ENCODE peak calls at places on chromosomes 12 and 14, in nine cellular contexts. A, Q, S, R, O, E, U, N and L are unnamed samples.

GRCh38 chr14:105313381-105314286 is 914 bp upstream of the PACS2 start:
- DNase-seq in N (no peak), O (no peak), Q (no peak), R (peak; percentile 36), A (no peak), U (no peak), E (peak; percentile 45), S (no peak), L (no peak)

GRCh38 chr12:46402451-46402850 is 29.9 kb upstream of the SLC38A2 start:
- DNase-seq in E (peak; percentile 52), R (no peak), N (no peak), O (peak; percentile 80), A (peak; percentile 81), U (peak; percentile 55), S (peak; percentile 98), Q (no peak), L (no peak)

GRCh38 chr14:70052990-70053389 is 135.8 kb downstream of the SLC8A3 start:
- DNase-seq in E (no peak), U (peak; percentile 22), N (no peak), A (peak; percentile 28), Q (no peak), R (peak; percentile 14), O (peak; percentile 40), S (peak; percentile 38), L (peak; percentile 56)

GRCh38 chr12:77953515-77953914 is 122.8 kb downstream of the NAV3 start:
- DNase-seq in U (no peak), E (no peak), R (no peak), Q (no peak), A (no peak), S (no peak), O (no peak), N (no peak), L (no peak)

GRCh38 chr14:67673451-67673850 is 981 bp downstream of the VTI1B start:
- DNase-seq in N (no peak), U (no peak), S (peak; percentile 23), O (peak; percentile 72), R (no peak), E (no peak), Q (no peak), A (peak; percentile 31), L (no peak)

GRCh38 chr14:33375781-33376180 is 437.1 kb downstream of the NPAS3 start:
- DNase-seq in E (no peak), O (no peak), Q (no peak), U (no peak), A (no peak), S (peak; percentile 14), R (no peak), N (no peak), L (no peak)

GRCh38 chr14:66104486-66104885 is 381.7 kb upstream of the CCDC196 start:
- DNase-seq in O (no peak), N (no peak), Q (no peak), S (no peak), A (no peak), R (no peak), U (no peak), E (no peak), L (peak; percentile 58)

GRCh38 chr14:100438678-100439592 is 115.8 kb downstream of the SLC25A47 start:
- DNase-seq in Q (no peak), U (peak; percentile 95), R (no peak), S (peak; percentile 88), N (peak; percentile 83), A (peak; percentile 89), E (no peak), O (peak; percentile 96), L (no peak)

GRCh38 chr12:132478845-132479244 is 11.1 kb upstream of the FBRSL1 start:
- DNase-seq in S (no peak), N (no peak), E (no peak), O (peak; percentile 55), R (no peak), A (no peak), Q (no peak), U (no peak), L (no peak)

GRCh38 chr14:95059126-95059525 is 98.2 kb downstream of the DICER1 start:
- DNase-seq in S (no peak), A (no peak), R (no peak), N (no peak), U (no peak), O (no peak), Q (no peak), E (no peak), L (peak; percentile 85)

GRCh38 chr12:94027561-94027960 is 120.8 kb upstream of the PLXNC1 start:
- DNase-seq in Q (no peak), S (no peak), N (no peak), E (no peak), A (no peak), U (no peak), O (no peak), R (no peak), L (no peak)

GRCh38 chr12:109764776-109765492 is 51.3 kb downstream of the FAM222A start:
- DNase-seq in S (no peak), R (no peak), U (no peak), Q (no peak), O (no peak), E (no peak), A (no peak), N (no peak), L (no peak)

GRCh38 chr14:49477576-49477975 is 108.6 kb downstream of the RPS29 start:
- DNase-seq in E (no peak), Q (no peak), S (no peak), A (no peak), U (no peak), N (no peak), O (no peak), R (no peak), L (no peak)

GRCh38 chr14:44149597-44149996 is 357.5 kb downstream of the FSCB start:
- DNase-seq in N (no peak), E (no peak), Q (no peak), A (no peak), O (peak; percentile 66), S (no peak), U (peak; percentile 28), R (peak; percentile 0), L (peak; percentile 3)

GRCh38 chr12:16163891-16164290 is 113.6 kb downstream of the SLC15A5 start:
- DNase-seq in E (no peak), A (no peak), U (no peak), N (no peak), O (no peak), Q (no peak), S (peak; percentile 50), R (no peak), L (no peak)

GRCh38 chr14:53151867-53152626 is 1.1 kb downstream of the DDHD1 start:
- DNase-seq in N (no peak), E (peak; percentile 35), A (peak; percentile 35), O (peak; percentile 75), Q (peak; percentile 52), R (peak; percentile 78), S (peak; percentile 46), U (peak; percentile 63), L (peak; percentile 69)

GRCh38 chr14:22572562-22573058 is 16.4 kb downstream of the DAD1 start:
- DNase-seq in S (peak; percentile 30), R (no peak), E (no peak), N (no peak), U (no peak), O (peak; percentile 25), A (peak; percentile 54), Q (no peak), L (no peak)

DNA sequence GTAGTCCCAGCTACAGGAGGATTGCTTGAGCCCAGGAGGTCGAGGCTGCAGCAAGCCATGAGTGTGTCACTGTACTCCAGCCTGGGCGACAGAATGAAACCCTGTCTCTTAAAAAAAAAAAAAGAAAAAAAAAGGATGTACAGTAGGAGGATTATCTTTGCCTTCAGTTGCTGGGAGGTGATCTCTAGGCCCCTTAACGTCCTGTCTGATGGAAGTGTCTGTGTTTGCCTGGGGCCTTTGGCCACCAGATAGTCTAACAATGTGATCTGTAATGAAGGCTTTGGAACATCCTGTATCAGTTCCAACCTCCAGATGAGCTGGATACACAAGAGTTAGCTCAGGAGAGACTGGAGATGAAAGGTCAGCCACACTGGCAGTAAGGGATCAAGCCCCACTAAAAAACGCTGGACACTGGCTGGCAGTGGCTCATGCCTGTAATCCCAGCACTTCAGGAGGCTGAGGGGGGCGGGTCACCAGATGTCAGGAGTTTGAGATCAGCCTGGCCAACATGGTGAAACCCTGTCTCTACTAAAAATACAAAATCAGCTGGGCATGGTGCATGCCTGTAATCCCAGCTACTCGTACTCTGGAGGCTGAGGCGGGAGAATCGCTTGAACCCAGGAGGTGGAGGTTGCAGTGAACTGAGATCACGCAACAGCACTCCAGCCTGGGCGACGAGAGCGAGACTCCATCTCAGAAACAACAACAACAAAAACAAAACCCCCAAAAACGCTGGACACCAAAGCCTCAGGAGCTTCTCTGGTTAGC is 19.0 kb upstream of the HNF1A start:
- DNase-seq in U (no peak), E (no peak), A (no peak), Q (no peak), O (no peak), R (no peak), N (no peak), S (no peak), L (no peak)
- H3K4me3 ChIP-seq in U (no peak overlapping the region), E (no peak overlapping the region), A (no peak overlapping the region), Q (no peak overlapping the region), O (no peak overlapping the region), R (no peak overlapping the region), N (no peak overlapping the region), S (no peak overlapping the region), L (no peak overlapping the region)

GRCh38 chr14:77547512-77547911 is 48.9 kb upstream of the ISM2 start:
- DNase-seq in R (no peak), N (no peak), U (no peak), Q (no peak), E (no peak), A (no peak), O (peak; percentile 18), S (no peak), L (no peak)
- TF ChIP-seq CTCF in R (no peak), N (peak; percentile 14), U (no peak), Q (no peak), E (no peak), A (no peak), O (peak; percentile 59), S (peak; percentile 18), L (peak; percentile 17)

GRCh38 chr12:67728296-67728666 is 79.7 kb downstream of the DYRK2 start:
- DNase-seq in N (no peak), S (no peak), O (no peak), R (no peak), Q (no peak), E (no peak), A (no peak), U (no peak), L (no peak)
- H3K4me3 ChIP-seq in N (no peak overlapping the region), S (no peak overlapping the region), O (no peak overlapping the region), R (no peak overlapping the region), Q (no peak overlapping the region), E (no peak overlapping the region), A (no peak overlapping the region), U (no peak overlapping the region), L (no peak overlapping the region)

GRCh38 chr14:39109893-39110715 is 4.0 kb upstream of the GEMIN2 start:
- DNase-seq in N (no peak), U (no peak), A (no peak), E (no peak), R (peak; percentile 74), S (no peak), Q (no peak), O (no peak), L (no peak)

GRCh38 chr14:39108791-39109190 is 5.3 kb upstream of the GEMIN2 start:
- DNase-seq in O (no peak), U (no peak), A (no peak), S (no peak), R (no peak), Q (no peak), N (no peak), E (no peak), L (no peak)

GRCh38 chr14:39113685-39114072 is 444 bp upstream of the GEMIN2 start:
- DNase-seq in U (peak; percentile 4), E (no peak), S (no peak), A (no peak), N (no peak), R (no peak), O (no peak), Q (no peak), L (no peak)

GRCh38 chr14:39114073-39114838 is at the start of gene GEMIN2:
- DNase-seq in S (peak; percentile 93), R (peak; percentile 97), A (peak; percentile 91), U (peak; percentile 94), E (peak; percentile 91), O (peak; percentile 97), Q (peak; percentile 92), N (peak; percentile 67), L (peak; percentile 94)
- TF ChIP-seq CTCF in S (no peak), R (no peak), A (no peak), U (no peak), E (no peak), O (no peak), Q (no peak), N (no peak), L (no peak)